ENCODE peak calls at places on chromosomes 11 and 22, in four cellular contexts. S is GM12878, A is SK-N-SH, M is K562. X is an unnamed sample.

GRCh38 chr22:35605787-35606492 is 11.2 kb downstream of the MB start:
- DNase-seq in S (no peak), A (peak), M (no peak), X (no peak)

GRCh38 chr11:45252134-45252856 is 33.8 kb downstream of the SYT13 start:
- DNase-seq in S (no peak), A (peak), M (peak), X (peak)

GRCh38 chr11:33000181-33000580 is 15.5 kb upstream of the DEPDC7 start:
- DNase-seq in S (no peak), A (no peak), M (no peak), X (no peak)

GRCh38 chr11:2178906-2179494 is 7.4 kb upstream of the TH start:
- DNase-seq in S (no peak), A (no peak), M (no peak), X (no peak)

GRCh38 chr11:15673408-15673811 is 558.7 kb downstream of the INSC start:
- DNase-seq in S (no peak), A (no peak), M (no peak), X (no peak)

GRCh38 chr22:36239401-36240171 is at the start of gene APOL2:
- DNase-seq in S (peak), A (peak), M (peak), X (peak)

GRCh38 chr11:1604181-1604580 is 4.1 kb downstream of the KRTAP5-3 start:
- DNase-seq in S (no peak), A (no peak), M (no peak), X (no peak)

GRCh38 chr11:12544986-12545775 is 129.0 kb upstream of the TEAD1 start:
- DNase-seq in S (no peak), A (no peak), M (no peak), X (no peak)

GRCh38 chr11:73939096-73939495 is 11.7 kb upstream of the DNAJB13 start:
- DNase-seq in S (no peak), A (no peak), M (no peak), X (peak)

GRCh38 chr11:61897387-61898246 is 6.3 kb upstream of the FADS3 start:
- DNase-seq in S (no peak), A (peak), M (peak), X (peak)

GRCh38 chr22:25167082-25167481 is 32.6 kb upstream of the CRYBB3 start:
- DNase-seq in S (no peak), A (no peak), M (no peak), X (no peak)

GRCh38 chr22:26589845-26590524 is at the start of gene TPST2:
- DNase-seq in S (no peak), A (peak), M (peak), X (peak)

GRCh38 chr11:26764315-26764714 is 42.5 kb upstream of the SLC5A12 start:
- DNase-seq in S (no peak), A (no peak), M (no peak), X (no peak)

GRCh38 chr11:19520681-19521080 is 192.0 kb upstream of the NAV2 start:
- DNase-seq in S (no peak), A (no peak), M (no peak), X (no peak)

GRCh38 chr22:49850959-49851815 is 2.5 kb upstream of the ZBED4 start:
- DNase-seq in S (no peak), A (no peak), M (no peak), X (no peak)

GRCh38 chr22:18110194-18110943 is at the start of gene TUBA8:
- DNase-seq in S (no peak), A (peak), M (no peak), X (peak)

GRCh38 chr22:39435616-39436015 is 21.2 kb upstream of the MGAT3 start:
- DNase-seq in S (no peak), A (no peak), M (no peak), X (no peak)

GRCh38 chr11:86162257-86162656 is 82.3 kb upstream of the EED start:
- DNase-seq in S (no peak), A (no peak), M (peak), X (no peak)

GRCh38 chr22:50145741-50146439 is 24.6 kb upstream of the PANX2 start:
- DNase-seq in S (no peak), A (peak), M (no peak), X (no peak)

GRCh38 chr11:108498046-108498815 is at the start of gene POGLUT3:
- DNase-seq in S (no peak), A (peak), M (peak), X (peak)

GRCh38 chr11:120646206-120646605 is 134.7 kb downstream of the GRIK4 start:
- DNase-seq in S (no peak), A (no peak), M (peak), X (no peak)

GRCh38 chr11:70367071-70367470 is 31.3 kb upstream of the CTTN start:
- DNase-seq in S (no peak), A (no peak), M (no peak), X (no peak)

GRCh38 chr11:66546368-66546965 is at the start of gene ACTN3:
- DNase-seq in S (no peak), A (peak), M (peak), X (no peak)

GRCh38 chr22:49855491-49855911 is 1.9 kb downstream of the ZBED4 start:
- DNase-seq in S (no peak), A (no peak), M (no peak), X (peak)

GRCh38 chr11:3723014-3723708 is 52.0 kb upstream of the CHRNA10 start:
- DNase-seq in S (no peak), A (no peak), M (no peak), X (no peak)

GRCh38 chr22:17366329-17366728 is 2.9 kb upstream of the CECR2 start:
- DNase-seq in S (no peak), A (no peak), M (no peak), X (no peak)

GRCh38 chr11:45470151-45471001 is 184.2 kb upstream of the SYT13 start:
- DNase-seq in S (no peak), A (no peak), M (no peak), X (no peak)

GRCh38 chr22:43263645-43264514 is 76.9 kb upstream of the TTLL12 start:
- DNase-seq in S (peak), A (peak), M (peak), X (no peak)

GRCh38 chr11:12815931-12816494 is 141.8 kb downstream of the TEAD1 start:
- DNase-seq in S (no peak), A (no peak), M (no peak), X (no peak)

GRCh38 chr11:130449996-130450419 is 1.6 kb downstream of the ADAMTS15 start:
- DNase-seq in S (no peak), A (peak), M (peak), X (peak)

GRCh38 chr11:15493066-15493465 is 378.3 kb downstream of the INSC start:
- DNase-seq in S (no peak), A (no peak), M (no peak), X (no peak)

DNA sequence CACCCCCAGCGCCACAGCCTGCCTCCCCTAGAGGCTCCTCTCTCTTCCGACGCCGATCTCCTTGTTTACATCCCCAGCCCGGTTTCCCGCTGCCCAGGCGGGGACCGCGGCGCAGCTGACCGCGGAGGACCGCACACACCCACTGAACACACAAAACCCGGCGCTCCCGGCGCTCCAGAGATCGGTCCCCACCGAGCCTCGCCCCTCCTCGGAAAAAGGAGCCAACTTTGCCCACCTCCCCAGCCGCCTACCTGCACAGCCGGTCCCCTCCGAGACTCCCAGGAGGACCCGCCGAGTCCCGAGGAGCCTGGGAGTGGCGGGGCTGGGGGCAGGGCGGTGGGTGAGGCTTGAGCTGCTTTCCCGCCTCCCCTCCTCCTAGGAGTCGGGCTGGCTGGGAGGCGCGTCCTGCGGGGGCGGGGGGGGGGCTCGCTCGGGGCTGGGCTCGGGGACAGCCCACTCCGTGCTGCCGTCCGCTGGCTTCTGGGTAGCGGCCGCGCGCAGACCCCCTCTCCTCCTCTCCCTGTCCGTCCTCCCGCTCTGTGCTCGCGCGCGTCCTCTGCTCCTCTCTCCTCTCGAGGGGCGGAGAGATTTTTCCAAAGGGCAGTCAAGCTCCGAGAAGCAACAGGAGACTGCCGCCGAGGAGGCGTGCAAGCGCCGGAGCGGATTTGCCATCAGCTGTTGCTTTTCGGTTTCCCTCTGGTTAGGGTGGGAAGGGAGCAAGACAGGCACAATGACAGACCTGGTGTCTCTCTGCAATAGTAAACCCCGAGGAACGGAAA is at the start of gene FXYD6:
- DNase-seq in S (no peak), A (peak), M (peak), X (peak)
- TF ChIP-seq JUND in S (no peak), A (no peak), M (no peak), X (no peak)

DNA sequence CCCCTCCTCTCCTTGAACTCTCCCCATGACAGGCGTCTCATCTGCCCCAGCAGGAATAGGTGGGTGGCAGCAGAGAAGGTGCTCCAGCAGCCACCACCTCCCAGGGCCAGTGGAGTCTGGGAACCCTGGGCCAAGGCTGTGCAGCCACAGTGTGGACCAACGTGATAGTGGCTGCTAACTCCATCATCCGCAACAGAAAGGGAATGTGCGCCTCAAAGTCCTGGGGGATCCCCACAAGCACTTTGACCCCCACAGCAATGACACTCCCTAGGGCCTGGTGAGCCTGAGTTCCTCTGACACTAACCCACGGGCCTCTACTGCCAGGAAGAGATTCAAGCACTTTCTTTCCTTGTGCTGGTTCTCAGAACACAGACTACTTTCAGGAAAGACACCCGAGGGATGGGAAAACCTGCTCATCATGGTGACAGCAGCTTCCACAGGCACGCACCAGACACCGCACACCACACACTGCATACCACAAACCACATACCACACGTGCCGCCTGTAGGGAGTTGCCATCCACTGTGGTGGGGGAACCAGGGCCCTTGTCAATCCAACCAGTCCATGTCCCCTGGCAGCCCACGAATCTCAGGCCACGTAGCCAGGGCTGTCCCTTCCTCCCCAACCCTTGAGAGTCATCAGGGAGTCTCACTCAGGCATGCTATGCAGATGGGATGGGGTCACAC is 3.4 kb upstream of the SLC25A1 start:
- DNase-seq in S (no peak), A (no peak), M (no peak), X (no peak)
- TF ChIP-seq JUND in S (no peak), A (no peak), M (no peak), X (no peak)

GRCh38 chr11:34957606-34958005 is 41.2 kb downstream of the PDHX start:
- DNase-seq in S (no peak), A (no peak), M (no peak), X (no peak)

GRCh38 chr11:34962034-34962433 is 45.6 kb downstream of the PDHX start:
- DNase-seq in S (no peak), A (no peak), M (no peak), X (no peak)

GRCh38 chr11:34963351-34963750 is 46.9 kb downstream of the PDHX start:
- DNase-seq in S (no peak), A (no peak), M (no peak), X (no peak)

GRCh38 chr11:34960277-34960676 is 43.9 kb downstream of the PDHX start:
- DNase-seq in S (no peak), A (peak), M (no peak), X (no peak)

GRCh38 chr11:34959770-34960169 is 43.4 kb downstream of the PDHX start:
- DNase-seq in S (no peak), A (no peak), M (no peak), X (no peak)
- TF ChIP-seq JUND in S (no peak), A (no peak), M (no peak), X (no peak)

GRCh38 chr22:33520904-33521780 is 399.1 kb downstream of the LARGE1 start:
- DNase-seq in S (no peak), A (no peak), M (no peak), X (no peak)
- TF ChIP-seq JUND in S (no peak), A (no peak), M (no peak), X (no peak)

GRCh38 chr11:58058276-58059010 is 27.7 kb downstream of the OR6Q1 start:
- DNase-seq in S (no peak), A (no peak), M (no peak), X (no peak)

GRCh38 chr11:58061813-58062212 is 31.1 kb downstream of the OR6Q1 start:
- DNase-seq in S (no peak), A (no peak), M (no peak), X (no peak)

GRCh38 chr11:58060939-58061672 is 30.4 kb downstream of the OR6Q1 start:
- DNase-seq in S (no peak), A (no peak), M (no peak), X (peak)

GRCh38 chr11:58059011-58059358 is 28.2 kb downstream of the OR6Q1 start:
- DNase-seq in S (no peak), A (no peak), M (no peak), X (no peak)

GRCh38 chr11:58060535-58060934 is 29.8 kb downstream of the OR6Q1 start:
- DNase-seq in S (no peak), A (no peak), M (no peak), X (no peak)
- TF ChIP-seq JUND in S (no peak), A (no peak), M (no peak), X (no peak)

GRCh38 chr11:125802387-125802786 is 14.5 kb downstream of the PATE3 start:
- DNase-seq in S (no peak), A (no peak), M (no peak), X (no peak)

DNA sequence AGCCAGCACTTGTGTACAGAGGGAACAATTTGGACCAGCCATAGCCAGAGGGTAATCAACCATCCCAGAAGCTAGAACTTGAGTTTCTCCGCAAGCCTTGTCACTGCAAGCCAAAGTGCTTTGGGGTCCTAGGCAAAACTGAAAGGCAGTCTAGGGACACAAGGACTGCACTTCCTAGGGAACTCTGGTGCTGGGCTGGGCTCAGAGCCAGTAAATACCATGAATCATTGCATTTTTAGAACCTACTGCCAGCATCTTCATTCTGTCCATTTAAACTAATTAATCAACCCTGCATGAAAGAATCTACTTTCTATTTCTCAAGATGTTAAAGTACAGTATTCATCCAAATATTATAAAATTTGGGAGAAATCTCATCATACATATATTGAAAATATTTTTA is 20.0 kb downstream of the PATE3 start:
- DNase-seq in S (no peak), A (no peak), M (no peak), X (no peak)
- TF ChIP-seq JUND in S (no peak), A (no peak), M (no peak), X (no peak)

X was measured in T47D.